ENCODE peak calls at places on chromosomes 12 and 14, in seven cellular contexts. Q is stimulated activated CD8-positive, alpha-beta memory T cell treated with anti-CD3 and anti-CD28 coated beads, Interleukin-15, amount 100 ng/mL, for 24 hours; S is AG09319; B is SIG-M5; R is AG10803; T is HuH-7.5; Y is nucleus accumbens. D is an unnamed sample.
A peak's percentile ranks its signal among the peaks of the same experiment; 100 is the strongest.

GRCh38 chr12:58575281-58575680 is 345.0 kb downstream of the LRIG3 start:
- DNase-seq in Q (no peak), S (peak; percentile 15), B (no peak), R (peak; percentile 68), T (no peak), Y (no peak), D (peak; percentile 21)

GRCh38 chr12:80676856-80677255 is 30.6 kb upstream of the MYF6 start:
- DNase-seq in Q (no peak), S (no peak), B (no peak), R (no peak), T (no peak), Y (no peak), D (no peak)

GRCh38 chr12:94207467-94208432 is 59.4 kb downstream of the PLXNC1 start:
- DNase-seq in Q (no peak), S (no peak), B (peak; percentile 39), R (no peak), T (no peak), Y (no peak), D (no peak)

GRCh38 chr14:104567141-104567956 is 12.2 kb upstream of the C14orf180 start:
- DNase-seq in Q (no peak), S (no peak), B (no peak), R (no peak), T (no peak), Y (no peak), D (no peak)

GRCh38 chr14:24712374-24712773 is 78.4 kb upstream of the GZMB start:
- DNase-seq in Q (no peak), S (no peak), B (no peak), R (no peak), T (no peak), Y (no peak), D (no peak)

GRCh38 chr12:69789351-69789750 is 35.7 kb upstream of the MYRFL start:
- DNase-seq in Q (no peak), S (no peak), B (no peak), R (no peak), T (no peak), Y (no peak), D (no peak)

GRCh38 chr14:104248203-104249055 is 110.0 kb downstream of the KIF26A start:
- DNase-seq in Q (no peak), S (no peak), B (no peak), R (no peak), T (no peak), Y (no peak), D (no peak)

GRCh38 chr12:127670796-127671195 is 596.2 kb upstream of the TMEM132C start:
- DNase-seq in Q (no peak), S (no peak), B (no peak), R (no peak), T (no peak), Y (no peak), D (no peak)

GRCh38 chr14:49888293-49888692 is 4.6 kb upstream of the ARF6 start:
- DNase-seq in Q (no peak), S (no peak), B (no peak), R (no peak), T (no peak), Y (no peak), D (no peak)

GRCh38 chr12:28350502-28350901 is 160.2 kb downstream of the CCDC91 start:
- DNase-seq in Q (no peak), S (no peak), B (no peak), R (no peak), T (no peak), Y (no peak), D (no peak)

GRCh38 chr12:48580831-48581230 is 11.0 kb upstream of the LALBA start:
- DNase-seq in Q (no peak), S (no peak), B (no peak), R (no peak), T (no peak), Y (no peak), D (no peak)

D was measured in renal cortical epithelial cell.